ENCODE peak calls at places on chromosome 17, in seven cellular contexts. A, R, D, Q, V, Y and C are unnamed samples.
A peak's percentile ranks its signal among the peaks of the same experiment; 100 is the strongest.

GRCh38 chr17:7011415-7011814 is 1.0 kb upstream of the RNASEK start:
- DNase-seq in R (no peak), A (no peak), Q (no peak), Y (no peak), D (no peak), V (no peak), C (no peak)

GRCh38 chr17:82570282-82570681 is 50.8 kb downstream of the FOXK2 start:
- DNase-seq in R (no peak), A (no peak), Q (no peak), D (no peak), V (no peak), Y (no peak), C (no peak)

GRCh38 chr17:72249441-72249840 is 128.6 kb downstream of the SOX9 start:
- DNase-seq in R (peak; percentile 80), Q (no peak), A (no peak), V (no peak), Y (no peak), D (no peak), C (no peak)

GRCh38 chr17:38741853-38742421 is 6.2 kb downstream of the PCGF2 start:
- DNase-seq in A (no peak), D (no peak), Y (no peak), V (no peak), Q (no peak), R (peak; percentile 82), C (no peak)

GRCh38 chr17:40462343-40463121 is 19.3 kb downstream of the IGFBP4 start:
- DNase-seq in Q (no peak), A (no peak), R (no peak), Y (no peak), V (no peak), D (no peak), C (no peak)

GRCh38 chr17:51585514-51586104 is 325.3 kb downstream of the UTP18 start:
- DNase-seq in A (no peak), D (no peak), R (no peak), V (peak; percentile 55), Y (no peak), Q (no peak), C (no peak)

GRCh38 chr17:77772899-77773358 is 185.6 kb upstream of the TNRC6C start:
- DNase-seq in Y (no peak), R (no peak), A (no peak), V (no peak), D (no peak), Q (no peak), C (no peak)

GRCh38 chr17:36934144-36934758 is 3.0 kb upstream of the LHX1 start:
- DNase-seq in Y (no peak), D (no peak), V (peak; percentile 46), A (no peak), Q (no peak), R (peak; percentile 25), C (no peak)

GRCh38 chr17:37024181-37024637 is 75.5 kb downstream of the AATF start:
- DNase-seq in A (no peak), V (no peak), Q (no peak), D (no peak), R (no peak), Y (no peak), C (peak; percentile 8)

GRCh38 chr17:4365628-4366311 is 705 bp downstream of the UBE2G1 start:
- DNase-seq in A (no peak), D (peak; percentile 43), Y (peak; percentile 31), R (peak; percentile 75), Q (no peak), V (peak; percentile 60), C (no peak)

GRCh38 chr17:74245145-74245817 is 28.8 kb upstream of the DNAI2 start:
- DNase-seq in Q (no peak), D (no peak), R (no peak), Y (peak; percentile 91), V (peak; percentile 69), A (no peak), C (no peak)

GRCh38 chr17:43545383-43545632 is 832 bp downstream of the ETV4 start:
- DNase-seq in V (no peak), D (no peak), A (peak; percentile 59), Y (no peak), Q (peak; percentile 18), R (no peak), C (peak; percentile 20)

GRCh38 chr17:80463784-80464400 is 12.5 kb downstream of the NPTX1 start:
- DNase-seq in Q (no peak), D (no peak), Y (no peak), R (no peak), A (no peak), V (no peak), C (no peak)

GRCh38 chr17:51256101-51256500 is 3.7 kb downstream of the MBTD1 start:
- DNase-seq in A (no peak), Y (no peak), D (no peak), Q (no peak), R (no peak), V (no peak), C (no peak)

GRCh38 chr17:65057520-65058075 is 1.1 kb upstream of the GNA13 start:
- DNase-seq in A (no peak), Y (no peak), V (no peak), Q (no peak), R (peak; percentile 51), D (no peak), C (no peak)

GRCh38 chr17:60888812-60889709 is 211.4 kb downstream of the BCAS3 start:
- DNase-seq in Q (peak; percentile 35), V (no peak), A (no peak), Y (no peak), R (no peak), D (no peak), C (peak; percentile 10)

GRCh38 chr17:56699186-56699895 is 105.8 kb downstream of the NOG start:
- DNase-seq in R (peak; percentile 49), D (no peak), Q (peak; percentile 99), Y (no peak), V (peak; percentile 51), A (peak; percentile 96), C (peak; percentile 99)

GRCh38 chr17:74532115-74532514 is 840 bp upstream of the CD300LB start:
- DNase-seq in D (no peak), A (no peak), V (peak; percentile 53), Q (no peak), Y (no peak), R (no peak), C (no peak)

GRCh38 chr17:73359987-73360410 is 48.2 kb upstream of the CDC42EP4 start:
- DNase-seq in Y (no peak), Q (no peak), D (no peak), A (no peak), V (peak; percentile 81), R (peak; percentile 85), C (no peak)

GRCh38 chr17:38730526-38731379 is 612 bp downstream of the CISD3 start:
- DNase-seq in A (peak; percentile 69), D (no peak), R (peak; percentile 94), Y (peak; percentile 45), Q (peak; percentile 42), V (peak; percentile 47), C (no peak)

GRCh38 chr17:67800495-67800928 is 24.8 kb upstream of the BPTF start:
- DNase-seq in Q (peak; percentile 75), A (peak; percentile 77), V (peak; percentile 79), D (peak; percentile 47), R (peak; percentile 86), Y (peak; percentile 56), C (peak; percentile 40)

GRCh38 chr17:66900126-66901010 is 64.1 kb upstream of the CACNG4 start:
- DNase-seq in V (no peak), D (no peak), A (peak; percentile 19), R (no peak), Q (peak; percentile 55), Y (no peak), C (no peak)